ENCODE peak calls at places on chromosomes 1 and 21, in five cellular contexts. One of them, this sample, is unnamed.

GRCh38 chr1:10637833-10638558 is 158.4 kb downstream of the CASZ1 start:
- DNase-seq in stimulated activated CD4-positive, alpha-beta T cell treated with anti-CD3 and anti-CD28 coated beads, Interleukin-4, amount 100 ng/mL, for 1 hour: no peak
- DNase-seq in GM12865: no peak
- DNase-seq in HL-60: no peak
- DNase-seq in RWPE1: no peak
- DNase-seq in this sample: no peak

GRCh38 chr1:116664366-116664983 is 3.1 kb downstream of the IGSF3 start:
- DNase-seq in stimulated activated CD4-positive, alpha-beta T cell treated with anti-CD3 and anti-CD28 coated beads, Interleukin-4, amount 100 ng/mL, for 1 hour: no peak
- DNase-seq in GM12865: no peak
- DNase-seq in HL-60: no peak
- DNase-seq in RWPE1: no peak
- DNase-seq in this sample: no peak

GRCh38 chr1:147569587-147570241 is 28.4 kb downstream of the BCL9 start:
- DNase-seq in stimulated activated CD4-positive, alpha-beta T cell treated with anti-CD3 and anti-CD28 coated beads, Interleukin-4, amount 100 ng/mL, for 1 hour: no peak
- DNase-seq in GM12865: no peak
- DNase-seq in HL-60: no peak
- DNase-seq in RWPE1: no peak
- DNase-seq in this sample: no peak

GRCh38 chr1:160291248-160292220 is 6.6 kb upstream of the PEX19 start:
- DNase-seq in stimulated activated CD4-positive, alpha-beta T cell treated with anti-CD3 and anti-CD28 coated beads, Interleukin-4, amount 100 ng/mL, for 1 hour: peak
- DNase-seq in GM12865: peak
- DNase-seq in HL-60: peak
- DNase-seq in RWPE1: peak
- DNase-seq in this sample: no peak

GRCh38 chr1:165949335-165950130 is 122.1 kb downstream of the UCK2 start:
- DNase-seq in stimulated activated CD4-positive, alpha-beta T cell treated with anti-CD3 and anti-CD28 coated beads, Interleukin-4, amount 100 ng/mL, for 1 hour: no peak
- DNase-seq in GM12865: no peak
- DNase-seq in HL-60: no peak
- DNase-seq in RWPE1: peak
- DNase-seq in this sample: no peak

GRCh38 chr21:42218836-42219605 is at the start of gene ABCG1:
- DNase-seq in stimulated activated CD4-positive, alpha-beta T cell treated with anti-CD3 and anti-CD28 coated beads, Interleukin-4, amount 100 ng/mL, for 1 hour: peak
- DNase-seq in GM12865: no peak
- DNase-seq in HL-60: no peak
- DNase-seq in RWPE1: peak
- DNase-seq in this sample: peak

GRCh38 chr21:46377789-46378188 is 53.8 kb downstream of the PCNT start:
- DNase-seq in stimulated activated CD4-positive, alpha-beta T cell treated with anti-CD3 and anti-CD28 coated beads, Interleukin-4, amount 100 ng/mL, for 1 hour: no peak
- DNase-seq in GM12865: no peak
- DNase-seq in HL-60: no peak
- DNase-seq in RWPE1: no peak
- DNase-seq in this sample: no peak

GRCh38 chr1:7019510-7019909 is 234.3 kb downstream of the CAMTA1 start:
- DNase-seq in stimulated activated CD4-positive, alpha-beta T cell treated with anti-CD3 and anti-CD28 coated beads, Interleukin-4, amount 100 ng/mL, for 1 hour: no peak
- DNase-seq in GM12865: no peak
- DNase-seq in HL-60: no peak
- DNase-seq in RWPE1: no peak
- DNase-seq in this sample: no peak

GRCh38 chr21:26469789-26470188 is 103.3 kb downstream of the CYYR1 start:
- DNase-seq in stimulated activated CD4-positive, alpha-beta T cell treated with anti-CD3 and anti-CD28 coated beads, Interleukin-4, amount 100 ng/mL, for 1 hour: no peak
- DNase-seq in GM12865: no peak
- DNase-seq in HL-60: peak
- DNase-seq in RWPE1: peak
- DNase-seq in this sample: no peak

GRCh38 chr1:166839600-166840308 is 479 bp downstream of the POGK start:
- DNase-seq in stimulated activated CD4-positive, alpha-beta T cell treated with anti-CD3 and anti-CD28 coated beads, Interleukin-4, amount 100 ng/mL, for 1 hour: peak
- DNase-seq in GM12865: peak
- DNase-seq in HL-60: no peak
- DNase-seq in RWPE1: peak
- DNase-seq in this sample: peak

GRCh38 chr1:115650961-115651360 is 9.2 kb downstream of the VANGL1 start:
- DNase-seq in stimulated activated CD4-positive, alpha-beta T cell treated with anti-CD3 and anti-CD28 coated beads, Interleukin-4, amount 100 ng/mL, for 1 hour: no peak
- DNase-seq in GM12865: no peak
- DNase-seq in HL-60: no peak
- DNase-seq in RWPE1: no peak
- DNase-seq in this sample: no peak

GRCh38 chr1:231918239-231919015 is 291.8 kb downstream of the DISC1 start:
- DNase-seq in stimulated activated CD4-positive, alpha-beta T cell treated with anti-CD3 and anti-CD28 coated beads, Interleukin-4, amount 100 ng/mL, for 1 hour: peak
- DNase-seq in GM12865: peak
- DNase-seq in HL-60: no peak
- DNase-seq in RWPE1: no peak
- DNase-seq in this sample: no peak

GRCh38 chr1:74415935-74416334 is 96.5 kb downstream of the LRRC53 start:
- DNase-seq in stimulated activated CD4-positive, alpha-beta T cell treated with anti-CD3 and anti-CD28 coated beads, Interleukin-4, amount 100 ng/mL, for 1 hour: no peak
- DNase-seq in GM12865: no peak
- DNase-seq in HL-60: no peak
- DNase-seq in RWPE1: no peak
- DNase-seq in this sample: no peak

GRCh38 chr1:154822717-154823116 is 47.4 kb downstream of the KCNN3 start:
- DNase-seq in stimulated activated CD4-positive, alpha-beta T cell treated with anti-CD3 and anti-CD28 coated beads, Interleukin-4, amount 100 ng/mL, for 1 hour: no peak
- DNase-seq in GM12865: peak
- DNase-seq in HL-60: no peak
- DNase-seq in RWPE1: no peak
- DNase-seq in this sample: no peak

GRCh38 chr1:32406629-32407111 is 12.4 kb upstream of the BSDC1 start:
- DNase-seq in stimulated activated CD4-positive, alpha-beta T cell treated with anti-CD3 and anti-CD28 coated beads, Interleukin-4, amount 100 ng/mL, for 1 hour: no peak
- DNase-seq in GM12865: no peak
- DNase-seq in HL-60: no peak
- DNase-seq in RWPE1: no peak
- DNase-seq in this sample: no peak

GRCh38 chr1:53366901-53367502 is 39.1 kb upstream of the LRP8 start:
- DNase-seq in stimulated activated CD4-positive, alpha-beta T cell treated with anti-CD3 and anti-CD28 coated beads, Interleukin-4, amount 100 ng/mL, for 1 hour: no peak
- DNase-seq in GM12865: no peak
- DNase-seq in HL-60: no peak
- DNase-seq in RWPE1: no peak
- DNase-seq in this sample: no peak

GRCh38 chr21:41315726-41316125 is 875 bp upstream of the FAM3B start:
- DNase-seq in stimulated activated CD4-positive, alpha-beta T cell treated with anti-CD3 and anti-CD28 coated beads, Interleukin-4, amount 100 ng/mL, for 1 hour: no peak
- DNase-seq in GM12865: no peak
- DNase-seq in HL-60: no peak
- DNase-seq in RWPE1: no peak
- DNase-seq in this sample: no peak

GRCh38 chr1:42922687-42923366 is 35.8 kb downstream of the SLC2A1 start:
- DNase-seq in stimulated activated CD4-positive, alpha-beta T cell treated with anti-CD3 and anti-CD28 coated beads, Interleukin-4, amount 100 ng/mL, for 1 hour: no peak
- DNase-seq in GM12865: peak
- DNase-seq in HL-60: no peak
- DNase-seq in RWPE1: peak
- DNase-seq in this sample: no peak

GRCh38 chr21:32590130-32590529 is 4.8 kb upstream of the TCP10L start:
- DNase-seq in stimulated activated CD4-positive, alpha-beta T cell treated with anti-CD3 and anti-CD28 coated beads, Interleukin-4, amount 100 ng/mL, for 1 hour: no peak
- DNase-seq in GM12865: no peak
- DNase-seq in HL-60: no peak
- DNase-seq in RWPE1: no peak
- DNase-seq in this sample: no peak

GRCh38 chr1:75472089-75472970 is 138.6 kb downstream of the SLC44A5 start:
- DNase-seq in stimulated activated CD4-positive, alpha-beta T cell treated with anti-CD3 and anti-CD28 coated beads, Interleukin-4, amount 100 ng/mL, for 1 hour: no peak
- DNase-seq in GM12865: no peak
- DNase-seq in HL-60: no peak
- DNase-seq in RWPE1: no peak
- DNase-seq in this sample: no peak

GRCh38 chr1:25140073-25140797 is 92.1 kb downstream of the SYF2 start:
- DNase-seq in stimulated activated CD4-positive, alpha-beta T cell treated with anti-CD3 and anti-CD28 coated beads, Interleukin-4, amount 100 ng/mL, for 1 hour: no peak
- DNase-seq in GM12865: peak
- DNase-seq in HL-60: no peak
- DNase-seq in RWPE1: no peak
- DNase-seq in this sample: no peak

GRCh38 chr1:204323887-204324286 is 35.8 kb downstream of the PLEKHA6 start:
- DNase-seq in stimulated activated CD4-positive, alpha-beta T cell treated with anti-CD3 and anti-CD28 coated beads, Interleukin-4, amount 100 ng/mL, for 1 hour: peak
- DNase-seq in GM12865: no peak
- DNase-seq in HL-60: no peak
- DNase-seq in RWPE1: peak
- DNase-seq in this sample: no peak

GRCh38 chr1:80801691-80802090 is 999.0 kb upstream of the ADGRL2 start:
- DNase-seq in stimulated activated CD4-positive, alpha-beta T cell treated with anti-CD3 and anti-CD28 coated beads, Interleukin-4, amount 100 ng/mL, for 1 hour: no peak
- DNase-seq in GM12865: no peak
- DNase-seq in HL-60: no peak
- DNase-seq in RWPE1: no peak
- DNase-seq in this sample: no peak

GRCh38 chr1:229843627-229844238 is 217.7 kb downstream of the URB2 start:
- DNase-seq in stimulated activated CD4-positive, alpha-beta T cell treated with anti-CD3 and anti-CD28 coated beads, Interleukin-4, amount 100 ng/mL, for 1 hour: no peak
- DNase-seq in GM12865: peak
- DNase-seq in HL-60: no peak
- DNase-seq in RWPE1: peak
- DNase-seq in this sample: no peak

GRCh38 chr1:223129229-223129851 is 13.7 kb downstream of the TLR5 start:
- DNase-seq in stimulated activated CD4-positive, alpha-beta T cell treated with anti-CD3 and anti-CD28 coated beads, Interleukin-4, amount 100 ng/mL, for 1 hour: peak
- DNase-seq in GM12865: peak
- DNase-seq in HL-60: no peak
- DNase-seq in RWPE1: peak
- DNase-seq in this sample: peak

GRCh38 chr1:41874903-41875411 is 43.8 kb downstream of the HIVEP3 start:
- DNase-seq in stimulated activated CD4-positive, alpha-beta T cell treated with anti-CD3 and anti-CD28 coated beads, Interleukin-4, amount 100 ng/mL, for 1 hour: no peak
- DNase-seq in GM12865: no peak
- DNase-seq in HL-60: no peak
- DNase-seq in RWPE1: no peak
- DNase-seq in this sample: no peak